ENCODE peak calls at places on chromosomes 1 and 21, in seven cellular contexts. U is stomach, D is NB4, K is breast epithelium, Z is A549, E is ovary, J is uterus. T is an unnamed sample.

GRCh38 chr1:218568962-218569530 is 223.9 kb downstream of the TGFB2 start:
- DNase-seq in E (no peak), K (no peak), Z (no peak), J (no peak), U (no peak), D (no peak), T (no peak)

GRCh38 chr1:235504494-235505222 is 406 bp upstream of the B3GALNT2 start:
- DNase-seq in U (peak), K (peak), D (peak), J (peak), Z (peak), E (peak), T (peak)

GRCh38 chr1:21669287-21670058 is at the start of gene RAP1GAP:
- DNase-seq in E (no peak), U (peak), Z (no peak), J (peak), K (no peak), D (peak), T (peak)

GRCh38 chr1:150281758-150282557 is at the start of gene CIART:
- DNase-seq in D (peak), Z (peak), E (peak), K (peak), J (peak), U (peak), T (peak)

GRCh38 chr1:223716302-223716862 is 4.0 kb downstream of the CAPN2 start:
- DNase-seq in J (no peak), Z (no peak), U (no peak), K (no peak), E (no peak), D (peak), T (no peak)

GRCh38 chr1:156439771-156440183 is 60.8 kb downstream of the MEF2D start:
- DNase-seq in U (no peak), Z (no peak), E (no peak), J (no peak), K (no peak), D (no peak), T (no peak)

GRCh38 chr1:175633801-175634200 is 109.6 kb downstream of the TNR start:
- DNase-seq in Z (no peak), D (no peak), U (no peak), J (no peak), E (no peak), K (no peak), T (no peak)

GRCh38 chr21:32916522-32917099 is 109.1 kb upstream of the OLIG2 start:
- DNase-seq in U (no peak), D (peak), J (no peak), K (no peak), Z (no peak), E (no peak), T (no peak)

GRCh38 chr1:247212012-247212411 is 40.2 kb upstream of the ZNF124 start:
- DNase-seq in J (no peak), K (no peak), D (no peak), E (no peak), Z (no peak), U (no peak), T (no peak)

GRCh38 chr1:68401506-68401905 is 48.2 kb downstream of the RPE65 start:
- DNase-seq in D (no peak), K (no peak), E (no peak), J (no peak), U (no peak), Z (no peak), T (no peak)

GRCh38 chr1:245389878-245390277 is 235.1 kb downstream of the KIF26B start:
- DNase-seq in E (no peak), D (no peak), Z (no peak), J (no peak), K (no peak), U (no peak), T (no peak)

GRCh38 chr1:209150114-209150513 is 433.4 kb upstream of the CAMK1G start:
- DNase-seq in E (no peak), Z (no peak), J (no peak), D (peak), K (no peak), U (no peak), T (no peak)

GRCh38 chr1:22043175-22043769 is 9.2 kb upstream of the CDC42 start:
- DNase-seq in E (no peak), D (no peak), K (peak), U (peak), Z (no peak), J (no peak), T (peak)

GRCh38 chr1:41500378-41500777 is 15.9 kb upstream of the EDN2 start:
- DNase-seq in J (peak), Z (peak), K (peak), D (no peak), U (peak), E (no peak), T (peak)

GRCh38 chr1:24699628-24700027 is 45.6 kb upstream of the CLIC4 start:
- DNase-seq in K (no peak), U (no peak), Z (no peak), D (no peak), J (no peak), E (no peak), T (no peak)

GRCh38 chr1:8625981-8626898 is 191.2 kb downstream of the RERE start:
- DNase-seq in E (no peak), K (no peak), D (peak), U (no peak), Z (no peak), J (no peak), T (no peak)

GRCh38 chr1:22166439-22166838 is 23.5 kb upstream of the WNT4 start:
- DNase-seq in E (no peak), J (no peak), U (no peak), Z (no peak), D (no peak), K (no peak), T (no peak)

GRCh38 chr1:220291575-220291974 is 19.3 kb upstream of the RAB3GAP2 start:
- DNase-seq in E (no peak), Z (no peak), K (no peak), J (no peak), U (no peak), D (no peak), T (no peak)

GRCh38 chr1:44701141-44701573 is 26.6 kb downstream of the ARMH1 start:
- DNase-seq in K (no peak), Z (no peak), U (no peak), E (no peak), J (no peak), D (no peak), T (no peak)

GRCh38 chr1:43009274-43009673 is 50.6 kb upstream of the SLC2A1 start:
- DNase-seq in K (no peak), J (no peak), U (no peak), E (no peak), Z (no peak), D (peak), T (no peak)

GRCh38 chr1:57013522-57013921 is 47.7 kb upstream of the C8B start:
- DNase-seq in K (no peak), E (no peak), J (no peak), D (no peak), U (no peak), Z (no peak), T (no peak)

GRCh38 chr1:29519108-29519507 is 282.8 kb downstream of the PTPRU start:
- DNase-seq in D (no peak), J (no peak), E (no peak), K (no peak), U (peak), Z (no peak), T (no peak)

GRCh38 chr1:212401838-212402582 is 12.7 kb downstream of the PACC1 start:
- DNase-seq in E (no peak), U (no peak), J (no peak), D (no peak), Z (no peak), K (no peak), T (no peak)

GRCh38 chr1:38073926-38074677 is 27.5 kb upstream of the POU3F1 start:
- DNase-seq in Z (no peak), D (no peak), K (peak), U (no peak), J (no peak), E (no peak), T (no peak)

GRCh38 chr21:33848252-33848953 is 67.2 kb downstream of the ATP5PO start:
- DNase-seq in J (no peak), D (no peak), Z (no peak), K (no peak), U (no peak), E (no peak), T (no peak)

GRCh38 chr1:180092931-180093650 is 61.6 kb upstream of the QSOX1 start:
- DNase-seq in E (no peak), U (no peak), Z (no peak), J (no peak), K (no peak), D (no peak), T (no peak)

GRCh38 chr1:89523597-89524368 is 846 bp upstream of the LRRC8B start:
- DNase-seq in D (peak), E (no peak), U (peak), K (peak), J (peak), Z (peak), T (no peak)

GRCh38 chr21:44334637-44335030 is 4.6 kb downstream of the CFAP410 start:
- DNase-seq in D (no peak), Z (no peak), J (no peak), K (no peak), U (no peak), E (no peak), T (no peak)

GRCh38 chr1:9129391-9130041 is 614 bp upstream of the GPR157 start:
- DNase-seq in E (peak), K (peak), D (peak), U (peak), J (peak), Z (peak), T (peak)

GRCh38 chr1:233734456-233734855 is 120.5 kb downstream of the KCNK1 start:
- DNase-seq in Z (no peak), K (no peak), E (no peak), J (no peak), D (no peak), U (no peak), T (no peak)

GRCh38 chr1:158179301-158180041 is 1.2 kb upstream of the CD1D start:
- DNase-seq in D (peak), Z (no peak), E (no peak), J (no peak), U (no peak), K (no peak), T (no peak)

GRCh38 chr1:28173151-28173979 is 3.1 kb downstream of the PTAFR start:
- DNase-seq in U (no peak), D (no peak), K (no peak), J (no peak), Z (no peak), E (no peak), T (no peak)

GRCh38 chr1:20689645-20690056 is 28.2 kb downstream of the KIF17 start:
- DNase-seq in D (no peak), J (no peak), Z (no peak), K (no peak), U (no peak), E (no peak), T (no peak)

DNA sequence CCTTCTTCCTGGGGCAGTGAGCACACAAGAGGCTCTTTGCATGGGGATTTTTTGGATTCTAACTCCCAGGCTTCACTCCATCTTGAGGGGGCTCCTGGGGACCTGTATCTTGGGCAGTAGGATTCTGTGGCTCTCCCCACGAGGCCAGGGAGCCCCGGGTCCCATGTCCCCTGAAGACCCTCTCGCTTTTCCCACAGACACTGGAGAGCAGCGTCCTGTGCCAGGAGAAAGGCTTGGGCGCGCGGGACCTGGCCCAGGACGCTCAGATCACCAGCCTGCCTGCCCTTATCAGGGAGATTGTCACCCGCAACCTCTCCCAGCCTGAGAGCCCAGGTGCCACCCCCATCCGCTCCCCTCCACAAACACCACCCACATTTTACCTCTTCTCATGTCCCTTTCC is 735 bp downstream of the CROCC start:
- DNase-seq in U (no peak), E (no peak), K (no peak), Z (no peak), D (no peak), J (no peak), T (no peak)
- H3K4me3 ChIP-seq in U (no peak), E (no peak), K (no peak), Z (no peak), D (no peak), J (no peak), T (no peak)

GRCh38 chr1:50975436-50975835 is 5.4 kb downstream of the CDKN2C start:
- DNase-seq in K (no peak), Z (no peak), J (no peak), E (no peak), D (no peak), U (no peak), T (no peak)

GRCh38 chr1:50977575-50978143 is 7.6 kb downstream of the CDKN2C start:
- DNase-seq in K (no peak), J (peak), D (peak), E (peak), Z (no peak), U (peak), T (no peak)

GRCh38 chr1:50976111-50976889 is 6.3 kb downstream of the CDKN2C start:
- DNase-seq in J (no peak), E (no peak), U (no peak), Z (no peak), D (no peak), K (no peak), T (no peak)

GRCh38 chr1:50978144-50978851 is 8.3 kb downstream of the CDKN2C start:
- DNase-seq in K (no peak), D (peak), J (peak), E (peak), Z (no peak), U (peak), T (peak)

GRCh38 chr1:50976890-50977574 is 7.0 kb downstream of the CDKN2C start:
- DNase-seq in J (no peak), E (peak), D (peak), K (no peak), U (no peak), Z (no peak), T (no peak)
- TF ChIP-seq POLR2A in J (no peak), E (no peak), D (no peak), K (no peak), U (no peak), Z (no peak), T (no peak)

GRCh38 chr1:109164538-109164937 is 49.2 kb upstream of the SARS1 start:
- DNase-seq in K (no peak), J (no peak), Z (no peak), U (no peak), D (no peak), E (no peak), T (no peak)
- H3K4me3 ChIP-seq in K (no peak), J (no peak), Z (no peak), U (no peak), D (no peak), E (no peak), T (no peak)

DNA sequence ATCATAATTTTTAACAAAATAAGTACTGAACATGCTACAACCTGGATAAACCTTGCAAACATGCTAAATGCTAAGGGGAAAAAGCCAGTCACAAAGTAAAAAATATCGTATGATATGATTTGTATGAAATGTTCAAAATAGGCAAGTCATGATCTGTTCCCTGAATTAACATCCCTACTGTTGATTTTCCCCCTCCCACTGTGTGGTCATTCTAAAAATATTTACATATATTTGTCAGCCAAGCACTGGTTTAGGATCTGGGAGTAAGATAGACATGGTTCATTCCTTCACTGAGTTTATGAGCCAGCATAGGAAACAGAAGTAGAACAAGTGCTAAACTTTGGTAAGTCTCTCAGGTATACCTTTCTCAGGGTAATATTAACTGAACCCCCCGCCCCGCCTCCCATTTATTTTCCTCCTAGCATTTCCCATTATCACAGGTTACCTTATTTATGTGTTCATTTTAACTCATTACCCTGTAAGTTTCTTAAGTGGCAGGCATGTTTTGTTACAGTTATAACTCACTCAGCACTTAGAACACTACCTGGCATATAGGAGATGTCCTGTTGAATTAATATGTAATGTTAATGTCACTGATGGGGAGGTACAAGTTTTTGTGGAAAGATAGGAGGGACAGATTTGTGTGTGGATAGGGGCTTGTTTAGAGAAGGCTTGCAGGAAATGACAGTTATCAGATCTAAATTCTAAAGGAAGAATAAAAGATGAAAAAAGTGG is 12.3 kb downstream of the UQCRH start:
- DNase-seq in U (no peak), E (no peak), Z (no peak), J (no peak), K (no peak), D (no peak), T (no peak)
- TF ChIP-seq POLR2A in U (no peak), E (no peak), Z (no peak), J (no peak), K (no peak), D (no peak), T (no peak)

GRCh38 chr21:38494254-38494648 is 4.0 kb downstream of the ERG start:
- DNase-seq in E (no peak), J (no peak), Z (no peak), U (no peak), K (no peak), D (no peak), T (no peak)
- H3K4me3 ChIP-seq in E (no peak), J (no peak), Z (no peak), U (no peak), K (peak), D (no peak), T (no peak)

DNA sequence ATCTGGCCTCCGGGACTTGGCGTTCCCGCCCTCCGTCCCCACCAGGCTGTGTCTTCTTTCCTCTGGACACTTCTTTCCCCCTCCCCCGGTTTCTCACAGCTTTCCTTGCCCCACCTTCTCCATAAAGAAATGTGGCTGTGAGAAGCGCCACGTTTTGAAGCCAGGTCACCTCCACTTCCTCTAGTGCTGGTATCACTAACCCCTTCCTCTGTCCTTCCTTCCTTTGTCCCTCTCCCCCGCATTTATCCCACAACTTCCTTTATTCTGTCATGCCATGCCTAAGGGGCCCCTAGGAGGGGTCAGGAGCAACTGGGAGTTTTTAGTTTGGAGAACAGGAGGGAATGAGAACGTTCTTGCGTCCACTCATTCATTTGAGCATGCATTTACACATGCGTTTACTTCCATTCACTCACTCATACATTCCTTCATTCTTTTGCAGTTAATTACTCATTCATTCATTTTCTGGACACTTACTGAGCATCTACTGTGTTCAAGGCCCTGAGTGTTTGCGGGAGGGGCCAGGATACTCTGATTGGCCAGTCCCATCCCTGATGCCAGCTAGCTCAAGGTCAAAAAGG is 5.0 kb upstream of the ACOT11 start:
- DNase-seq in J (no peak), U (no peak), Z (no peak), E (no peak), K (no peak), D (peak), T (no peak)
- TF ChIP-seq POLR2A in J (no peak), U (no peak), Z (no peak), E (no peak), K (no peak), D (no peak), T (no peak)